ENCODE peak calls at places on chromosomes 13 and 19, in six cellular contexts. One of them, this sample, is unnamed.

GRCh38 chr13:20160346-20161274 is at the start of gene GJA3:
- DNase-seq in progenitor cell of endocrine pancreas: no peak
- DNase-seq in body of pancreas: no peak
- DNase-seq in right lobe of liver: peak
- DNase-seq in upper lobe of right lung: no peak
- DNase-seq in suprapubic skin: no peak
- DNase-seq in this sample: no peak

GRCh38 chr19:49368711-49369358 is 5.2 kb downstream of the DKKL1 start:
- DNase-seq in suprapubic skin: no peak
- DNase-seq in body of pancreas: no peak
- DNase-seq in upper lobe of right lung: no peak
- DNase-seq in progenitor cell of endocrine pancreas: no peak
- DNase-seq in right lobe of liver: no peak
- DNase-seq in this sample: no peak

GRCh38 chr19:5127710-5128109 is 158.8 kb downstream of the KDM4B start:
- DNase-seq in suprapubic skin: no peak
- DNase-seq in body of pancreas: no peak
- DNase-seq in upper lobe of right lung: no peak
- DNase-seq in progenitor cell of endocrine pancreas: no peak
- DNase-seq in right lobe of liver: no peak
- DNase-seq in this sample: no peak

GRCh38 chr13:23867027-23867491 is 22.1 kb downstream of the MIPEP start:
- DNase-seq in upper lobe of right lung: no peak
- DNase-seq in right lobe of liver: no peak
- DNase-seq in progenitor cell of endocrine pancreas: no peak
- DNase-seq in suprapubic skin: no peak
- DNase-seq in body of pancreas: no peak
- DNase-seq in this sample: no peak

GRCh38 chr13:20713751-20714150 is 10.3 kb downstream of the IL17D start:
- DNase-seq in progenitor cell of endocrine pancreas: no peak
- DNase-seq in right lobe of liver: no peak
- DNase-seq in suprapubic skin: no peak
- DNase-seq in body of pancreas: no peak
- DNase-seq in upper lobe of right lung: no peak
- DNase-seq in this sample: no peak

GRCh38 chr13:46668302-46668720 is 115.3 kb downstream of the LRCH1 start:
- DNase-seq in suprapubic skin: no peak
- DNase-seq in progenitor cell of endocrine pancreas: no peak
- DNase-seq in upper lobe of right lung: no peak
- DNase-seq in right lobe of liver: no peak
- DNase-seq in body of pancreas: peak
- DNase-seq in this sample: no peak

GRCh38 chr19:1767464-1767933 is 14.2 kb downstream of the ONECUT3 start:
- DNase-seq in upper lobe of right lung: no peak
- DNase-seq in suprapubic skin: no peak
- DNase-seq in right lobe of liver: peak
- DNase-seq in progenitor cell of endocrine pancreas: peak
- DNase-seq in body of pancreas: peak
- DNase-seq in this sample: no peak

GRCh38 chr13:28421674-28422410 is 73.1 kb downstream of the FLT1 start:
- DNase-seq in body of pancreas: no peak
- DNase-seq in suprapubic skin: no peak
- DNase-seq in progenitor cell of endocrine pancreas: no peak
- DNase-seq in right lobe of liver: no peak
- DNase-seq in upper lobe of right lung: no peak
- DNase-seq in this sample: no peak

GRCh38 chr13:93466502-93467036 is 240.0 kb downstream of the GPC6 start:
- DNase-seq in suprapubic skin: no peak
- DNase-seq in progenitor cell of endocrine pancreas: no peak
- DNase-seq in right lobe of liver: no peak
- DNase-seq in body of pancreas: no peak
- DNase-seq in upper lobe of right lung: no peak
- DNase-seq in this sample: no peak

GRCh38 chr19:33177417-33177976 is 16.6 kb upstream of the LRP3 start:
- DNase-seq in progenitor cell of endocrine pancreas: peak
- DNase-seq in body of pancreas: peak
- DNase-seq in upper lobe of right lung: no peak
- DNase-seq in right lobe of liver: no peak
- DNase-seq in suprapubic skin: no peak
- DNase-seq in this sample: no peak

GRCh38 chr19:7736148-7736547 is 4.2 kb upstream of the CLEC4G start:
- DNase-seq in body of pancreas: no peak
- DNase-seq in right lobe of liver: no peak
- DNase-seq in suprapubic skin: no peak
- DNase-seq in progenitor cell of endocrine pancreas: no peak
- DNase-seq in upper lobe of right lung: peak
- DNase-seq in this sample: no peak

GRCh38 chr19:44726465-44726864 is 22.0 kb upstream of the BCL3 start:
- DNase-seq in right lobe of liver: peak
- DNase-seq in upper lobe of right lung: peak
- DNase-seq in body of pancreas: no peak
- DNase-seq in suprapubic skin: no peak
- DNase-seq in progenitor cell of endocrine pancreas: no peak
- DNase-seq in this sample: no peak

GRCh38 chr13:74647211-74647610 is 513.0 kb upstream of the KLF12 start:
- DNase-seq in suprapubic skin: no peak
- DNase-seq in right lobe of liver: no peak
- DNase-seq in progenitor cell of endocrine pancreas: no peak
- DNase-seq in upper lobe of right lung: no peak
- DNase-seq in body of pancreas: no peak
- DNase-seq in this sample: no peak

GRCh38 chr13:110772091-110772984 is 58.8 kb downstream of the ING1 start:
- DNase-seq in right lobe of liver: no peak
- DNase-seq in upper lobe of right lung: no peak
- DNase-seq in progenitor cell of endocrine pancreas: no peak
- DNase-seq in suprapubic skin: no peak
- DNase-seq in body of pancreas: no peak
- DNase-seq in this sample: no peak

GRCh38 chr19:16327501-16327900 is 2.9 kb downstream of the KLF2 start:
- DNase-seq in body of pancreas: no peak
- DNase-seq in suprapubic skin: no peak
- DNase-seq in progenitor cell of endocrine pancreas: no peak
- DNase-seq in upper lobe of right lung: no peak
- DNase-seq in right lobe of liver: no peak
- DNase-seq in this sample: no peak

GRCh38 chr19:39308531-39309304 is 11.9 kb downstream of the LRFN1 start:
- DNase-seq in progenitor cell of endocrine pancreas: no peak
- DNase-seq in suprapubic skin: peak
- DNase-seq in upper lobe of right lung: no peak
- DNase-seq in right lobe of liver: no peak
- DNase-seq in body of pancreas: no peak
- DNase-seq in this sample: no peak

GRCh38 chr19:7513809-7514642 is 1.9 kb upstream of the ZNF358 start:
- DNase-seq in body of pancreas: no peak
- DNase-seq in suprapubic skin: no peak
- DNase-seq in right lobe of liver: no peak
- DNase-seq in progenitor cell of endocrine pancreas: no peak
- DNase-seq in upper lobe of right lung: no peak
- DNase-seq in this sample: no peak

GRCh38 chr13:30079501-30079900 is 227.8 kb downstream of the KATNAL1 start:
- DNase-seq in upper lobe of right lung: no peak
- DNase-seq in body of pancreas: no peak
- DNase-seq in right lobe of liver: no peak
- DNase-seq in suprapubic skin: no peak
- DNase-seq in progenitor cell of endocrine pancreas: no peak
- DNase-seq in this sample: no peak

GRCh38 chr19:15154002-15154612 is 46.7 kb downstream of the NOTCH3 start:
- DNase-seq in right lobe of liver: no peak
- DNase-seq in suprapubic skin: no peak
- DNase-seq in progenitor cell of endocrine pancreas: no peak
- DNase-seq in body of pancreas: no peak
- DNase-seq in upper lobe of right lung: no peak
- DNase-seq in this sample: no peak
- TF ChIP-seq CTCF in right lobe of liver: peak
- TF ChIP-seq CTCF in suprapubic skin: peak
- TF ChIP-seq CTCF in progenitor cell of endocrine pancreas: peak
- TF ChIP-seq CTCF in body of pancreas: no peak
- TF ChIP-seq CTCF in upper lobe of right lung: peak
- TF ChIP-seq CTCF in this sample: no peak

DNA sequence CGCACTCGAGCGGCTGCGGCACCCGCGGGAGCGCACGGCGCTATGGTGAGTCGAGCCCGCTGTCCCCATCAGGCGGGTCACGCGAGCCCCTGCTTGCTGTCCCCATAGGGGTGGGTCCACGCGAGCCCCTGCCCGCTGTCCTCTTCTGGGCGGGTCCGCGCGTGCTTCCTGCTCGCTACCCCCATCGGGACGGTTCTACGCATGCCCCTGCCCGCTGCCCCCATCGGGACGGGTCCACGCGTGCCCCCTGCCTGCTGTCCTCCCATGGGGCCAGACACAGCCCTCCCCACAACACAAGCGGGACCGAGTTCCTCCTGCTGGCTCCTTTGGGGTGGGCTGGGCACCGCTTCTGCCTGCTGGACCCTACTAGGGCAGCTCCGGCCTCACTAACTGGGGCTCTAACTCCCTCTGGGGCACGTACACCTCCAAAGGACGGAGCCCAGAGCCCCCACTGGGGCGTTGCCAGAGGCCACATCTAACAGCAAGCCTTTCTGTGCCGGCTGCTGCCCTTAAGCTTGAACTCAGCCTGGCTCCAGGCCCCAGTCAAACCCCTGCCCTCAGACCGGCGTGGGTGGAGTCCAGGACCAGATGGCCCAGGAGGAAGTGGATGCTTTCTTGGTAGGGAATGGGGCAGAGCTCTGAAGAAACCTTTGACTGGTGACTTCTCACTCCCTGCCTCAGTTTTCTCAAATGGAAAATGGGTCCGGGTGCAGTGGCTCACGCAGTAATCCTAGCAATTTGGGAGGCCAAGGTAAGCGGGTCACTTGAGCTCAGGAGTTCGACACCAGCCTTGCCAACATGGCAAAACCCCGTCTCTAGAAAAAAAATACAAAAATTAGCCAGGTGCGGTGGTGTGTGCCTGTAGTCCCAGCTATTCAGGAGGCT is 722 bp downstream of the COLGALT1 start:
- DNase-seq in suprapubic skin: no peak
- DNase-seq in right lobe of liver: peak
- DNase-seq in upper lobe of right lung: peak
- DNase-seq in progenitor cell of endocrine pancreas: no peak
- DNase-seq in body of pancreas: peak
- DNase-seq in this sample: no peak
- TF ChIP-seq CTCF in suprapubic skin: no peak
- TF ChIP-seq CTCF in right lobe of liver: no peak
- TF ChIP-seq CTCF in upper lobe of right lung: no peak
- TF ChIP-seq CTCF in progenitor cell of endocrine pancreas: no peak
- TF ChIP-seq CTCF in body of pancreas: no peak
- TF ChIP-seq CTCF in this sample: no peak

GRCh38 chr13:99930925-99931324 is 40.6 kb downstream of the ZIC5 start:
- DNase-seq in upper lobe of right lung: no peak
- DNase-seq in progenitor cell of endocrine pancreas: no peak
- DNase-seq in right lobe of liver: no peak
- DNase-seq in body of pancreas: no peak
- DNase-seq in suprapubic skin: no peak
- DNase-seq in this sample: no peak
- TF ChIP-seq CTCF in upper lobe of right lung: no peak
- TF ChIP-seq CTCF in progenitor cell of endocrine pancreas: no peak
- TF ChIP-seq CTCF in right lobe of liver: no peak
- TF ChIP-seq CTCF in body of pancreas: no peak
- TF ChIP-seq CTCF in suprapubic skin: no peak
- TF ChIP-seq CTCF in this sample: no peak

GRCh38 chr13:71751074-71751473 is 115.9 kb downstream of the DACH1 start:
- DNase-seq in progenitor cell of endocrine pancreas: no peak
- DNase-seq in right lobe of liver: no peak
- DNase-seq in upper lobe of right lung: no peak
- DNase-seq in suprapubic skin: no peak
- DNase-seq in body of pancreas: no peak
- DNase-seq in this sample: no peak

GRCh38 chr13:71758823-71759222 is 108.2 kb downstream of the DACH1 start:
- DNase-seq in body of pancreas: no peak
- DNase-seq in progenitor cell of endocrine pancreas: no peak
- DNase-seq in suprapubic skin: no peak
- DNase-seq in upper lobe of right lung: no peak
- DNase-seq in right lobe of liver: no peak
- DNase-seq in this sample: no peak

GRCh38 chr13:71759506-71760225 is 107.3 kb downstream of the DACH1 start:
- DNase-seq in suprapubic skin: no peak
- DNase-seq in progenitor cell of endocrine pancreas: no peak
- DNase-seq in upper lobe of right lung: no peak
- DNase-seq in right lobe of liver: no peak
- DNase-seq in body of pancreas: no peak
- DNase-seq in this sample: no peak

GRCh38 chr13:71760226-71760591 is 106.8 kb downstream of the DACH1 start:
- DNase-seq in suprapubic skin: no peak
- DNase-seq in right lobe of liver: no peak
- DNase-seq in progenitor cell of endocrine pancreas: no peak
- DNase-seq in body of pancreas: no peak
- DNase-seq in upper lobe of right lung: no peak
- DNase-seq in this sample: no peak

GRCh38 chr13:71754407-71754974 is 112.5 kb downstream of the DACH1 start:
- DNase-seq in progenitor cell of endocrine pancreas: no peak
- DNase-seq in body of pancreas: peak
- DNase-seq in upper lobe of right lung: no peak
- DNase-seq in suprapubic skin: no peak
- DNase-seq in right lobe of liver: no peak
- DNase-seq in this sample: no peak
- TF ChIP-seq CTCF in progenitor cell of endocrine pancreas: peak
- TF ChIP-seq CTCF in body of pancreas: no peak
- TF ChIP-seq CTCF in upper lobe of right lung: no peak
- TF ChIP-seq CTCF in suprapubic skin: no peak
- TF ChIP-seq CTCF in right lobe of liver: no peak
- TF ChIP-seq CTCF in this sample: no peak

This sample was measured in omental fat pad.